ENCODE peak calls at places on chromosomes 3 and 15, in nine cellular contexts. One of them, this sample, is unnamed.
A peak's percentile ranks its signal among the peaks of the same experiment; 100 is the strongest.

GRCh38 chr3:193794002-193794835 is 201.2 kb downstream of the OPA1 start:
- DNase-seq in amniotic stem cell: no peak
- DNase-seq in HT1080: no peak
- DNase-seq in H4: no peak
- DNase-seq in H7: no peak
- DNase-seq in SJSA1: no peak
- DNase-seq in activated CD4-positive, CD25-positive, alpha-beta regulatory T cell: no peak
- DNase-seq in activated naive CD8-positive, alpha-beta T cell treated with anti-CD3 and anti-CD28 coated beads for 36 hours: no peak
- DNase-seq in stimulated activated CD8-positive, alpha-beta memory T cell treated with anti-CD3 and anti-CD28 coated beads, Interleukin-12 subunit alpha, Interleukin-12 subunit beta, amount 100 ng/mL, for 1 hour: no peak
- DNase-seq in this sample: no peak

GRCh38 chr15:96802870-96803269 is 472.4 kb downstream of the NR2F2 start:
- DNase-seq in amniotic stem cell: no peak
- DNase-seq in HT1080: no peak
- DNase-seq in H4: no peak
- DNase-seq in H7: no peak
- DNase-seq in SJSA1: no peak
- DNase-seq in activated CD4-positive, CD25-positive, alpha-beta regulatory T cell: no peak
- DNase-seq in activated naive CD8-positive, alpha-beta T cell treated with anti-CD3 and anti-CD28 coated beads for 36 hours: no peak
- DNase-seq in stimulated activated CD8-positive, alpha-beta memory T cell treated with anti-CD3 and anti-CD28 coated beads, Interleukin-12 subunit alpha, Interleukin-12 subunit beta, amount 100 ng/mL, for 1 hour: no peak
- DNase-seq in this sample: no peak

GRCh38 chr15:71526061-71526460 is 284.3 kb upstream of the NR2E3 start:
- DNase-seq in amniotic stem cell: peak; percentile 52
- DNase-seq in HT1080: no peak
- DNase-seq in H4: no peak
- DNase-seq in H7: no peak
- DNase-seq in SJSA1: no peak
- DNase-seq in activated CD4-positive, CD25-positive, alpha-beta regulatory T cell: no peak
- DNase-seq in activated naive CD8-positive, alpha-beta T cell treated with anti-CD3 and anti-CD28 coated beads for 36 hours: no peak
- DNase-seq in stimulated activated CD8-positive, alpha-beta memory T cell treated with anti-CD3 and anti-CD28 coated beads, Interleukin-12 subunit alpha, Interleukin-12 subunit beta, amount 100 ng/mL, for 1 hour: no peak
- DNase-seq in this sample: no peak

GRCh38 chr3:11434017-11434526 is 161.9 kb downstream of the ATG7 start:
- DNase-seq in amniotic stem cell: peak; percentile 61
- DNase-seq in HT1080: no peak
- DNase-seq in H4: no peak
- DNase-seq in H7: no peak
- DNase-seq in SJSA1: peak; percentile 70
- DNase-seq in activated CD4-positive, CD25-positive, alpha-beta regulatory T cell: no peak
- DNase-seq in activated naive CD8-positive, alpha-beta T cell treated with anti-CD3 and anti-CD28 coated beads for 36 hours: no peak
- DNase-seq in stimulated activated CD8-positive, alpha-beta memory T cell treated with anti-CD3 and anti-CD28 coated beads, Interleukin-12 subunit alpha, Interleukin-12 subunit beta, amount 100 ng/mL, for 1 hour: no peak
- DNase-seq in this sample: no peak

GRCh38 chr3:55376753-55377347 is 110.3 kb downstream of the WNT5A start:
- DNase-seq in amniotic stem cell: no peak
- DNase-seq in HT1080: no peak
- DNase-seq in H4: no peak
- DNase-seq in H7: no peak
- DNase-seq in SJSA1: no peak
- DNase-seq in activated CD4-positive, CD25-positive, alpha-beta regulatory T cell: no peak
- DNase-seq in activated naive CD8-positive, alpha-beta T cell treated with anti-CD3 and anti-CD28 coated beads for 36 hours: no peak
- DNase-seq in stimulated activated CD8-positive, alpha-beta memory T cell treated with anti-CD3 and anti-CD28 coated beads, Interleukin-12 subunit alpha, Interleukin-12 subunit beta, amount 100 ng/mL, for 1 hour: no peak
- DNase-seq in this sample: no peak

GRCh38 chr3:8769088-8769822 is at the start of gene OXTR:
- DNase-seq in amniotic stem cell: peak; percentile 59
- DNase-seq in HT1080: peak; percentile 76
- DNase-seq in H4: peak; percentile 39
- DNase-seq in H7: peak; percentile 96
- DNase-seq in SJSA1: peak; percentile 79
- DNase-seq in activated CD4-positive, CD25-positive, alpha-beta regulatory T cell: no peak
- DNase-seq in activated naive CD8-positive, alpha-beta T cell treated with anti-CD3 and anti-CD28 coated beads for 36 hours: peak; percentile 71
- DNase-seq in stimulated activated CD8-positive, alpha-beta memory T cell treated with anti-CD3 and anti-CD28 coated beads, Interleukin-12 subunit alpha, Interleukin-12 subunit beta, amount 100 ng/mL, for 1 hour: peak; percentile 11
- DNase-seq in this sample: peak; percentile 92

GRCh38 chr3:126116526-126116925 is 32.6 kb upstream of the SLC41A3 start:
- DNase-seq in amniotic stem cell: no peak
- DNase-seq in HT1080: no peak
- DNase-seq in H4: no peak
- DNase-seq in H7: no peak
- DNase-seq in SJSA1: no peak
- DNase-seq in activated CD4-positive, CD25-positive, alpha-beta regulatory T cell: no peak
- DNase-seq in activated naive CD8-positive, alpha-beta T cell treated with anti-CD3 and anti-CD28 coated beads for 36 hours: no peak
- DNase-seq in stimulated activated CD8-positive, alpha-beta memory T cell treated with anti-CD3 and anti-CD28 coated beads, Interleukin-12 subunit alpha, Interleukin-12 subunit beta, amount 100 ng/mL, for 1 hour: no peak
- DNase-seq in this sample: no peak

GRCh38 chr3:10173095-10173925 is 8.6 kb downstream of the IRAK2 start:
- DNase-seq in amniotic stem cell: no peak
- DNase-seq in HT1080: peak; percentile 62
- DNase-seq in H4: no peak
- DNase-seq in H7: no peak
- DNase-seq in SJSA1: peak; percentile 64
- DNase-seq in activated CD4-positive, CD25-positive, alpha-beta regulatory T cell: no peak
- DNase-seq in activated naive CD8-positive, alpha-beta T cell treated with anti-CD3 and anti-CD28 coated beads for 36 hours: no peak
- DNase-seq in stimulated activated CD8-positive, alpha-beta memory T cell treated with anti-CD3 and anti-CD28 coated beads, Interleukin-12 subunit alpha, Interleukin-12 subunit beta, amount 100 ng/mL, for 1 hour: no peak
- DNase-seq in this sample: peak; percentile 47

GRCh38 chr3:12503126-12503952 is 19.1 kb downstream of the TSEN2 start:
- DNase-seq in amniotic stem cell: no peak
- DNase-seq in HT1080: no peak
- DNase-seq in H4: no peak
- DNase-seq in H7: no peak
- DNase-seq in SJSA1: no peak
- DNase-seq in activated CD4-positive, CD25-positive, alpha-beta regulatory T cell: no peak
- DNase-seq in activated naive CD8-positive, alpha-beta T cell treated with anti-CD3 and anti-CD28 coated beads for 36 hours: no peak
- DNase-seq in stimulated activated CD8-positive, alpha-beta memory T cell treated with anti-CD3 and anti-CD28 coated beads, Interleukin-12 subunit alpha, Interleukin-12 subunit beta, amount 100 ng/mL, for 1 hour: no peak
- DNase-seq in this sample: no peak

GRCh38 chr3:140765246-140765645 is 87.4 kb downstream of the TRIM42 start:
- DNase-seq in amniotic stem cell: no peak
- DNase-seq in HT1080: no peak
- DNase-seq in H4: no peak
- DNase-seq in H7: no peak
- DNase-seq in SJSA1: no peak
- DNase-seq in activated CD4-positive, CD25-positive, alpha-beta regulatory T cell: no peak
- DNase-seq in activated naive CD8-positive, alpha-beta T cell treated with anti-CD3 and anti-CD28 coated beads for 36 hours: no peak
- DNase-seq in stimulated activated CD8-positive, alpha-beta memory T cell treated with anti-CD3 and anti-CD28 coated beads, Interleukin-12 subunit alpha, Interleukin-12 subunit beta, amount 100 ng/mL, for 1 hour: no peak
- DNase-seq in this sample: no peak

GRCh38 chr15:42083916-42084315 is 10.4 kb downstream of the PLA2G4D start:
- DNase-seq in amniotic stem cell: no peak
- DNase-seq in HT1080: no peak
- DNase-seq in H4: no peak
- DNase-seq in H7: peak; percentile 28
- DNase-seq in SJSA1: no peak
- DNase-seq in activated CD4-positive, CD25-positive, alpha-beta regulatory T cell: no peak
- DNase-seq in activated naive CD8-positive, alpha-beta T cell treated with anti-CD3 and anti-CD28 coated beads for 36 hours: no peak
- DNase-seq in stimulated activated CD8-positive, alpha-beta memory T cell treated with anti-CD3 and anti-CD28 coated beads, Interleukin-12 subunit alpha, Interleukin-12 subunit beta, amount 100 ng/mL, for 1 hour: no peak
- DNase-seq in this sample: no peak

GRCh38 chr3:70832035-70832795 is 519.8 kb upstream of the MDFIC2 start:
- DNase-seq in amniotic stem cell: no peak
- DNase-seq in HT1080: peak; percentile 91
- DNase-seq in H4: peak; percentile 25
- DNase-seq in H7: no peak
- DNase-seq in SJSA1: no peak
- DNase-seq in activated CD4-positive, CD25-positive, alpha-beta regulatory T cell: no peak
- DNase-seq in activated naive CD8-positive, alpha-beta T cell treated with anti-CD3 and anti-CD28 coated beads for 36 hours: no peak
- DNase-seq in stimulated activated CD8-positive, alpha-beta memory T cell treated with anti-CD3 and anti-CD28 coated beads, Interleukin-12 subunit alpha, Interleukin-12 subunit beta, amount 100 ng/mL, for 1 hour: no peak
- DNase-seq in this sample: no peak

GRCh38 chr15:70613259-70613658 is 150.1 kb downstream of the UACA start:
- DNase-seq in amniotic stem cell: no peak
- DNase-seq in HT1080: no peak
- DNase-seq in H4: peak; percentile 33
- DNase-seq in H7: no peak
- DNase-seq in SJSA1: no peak
- DNase-seq in activated CD4-positive, CD25-positive, alpha-beta regulatory T cell: no peak
- DNase-seq in activated naive CD8-positive, alpha-beta T cell treated with anti-CD3 and anti-CD28 coated beads for 36 hours: no peak
- DNase-seq in stimulated activated CD8-positive, alpha-beta memory T cell treated with anti-CD3 and anti-CD28 coated beads, Interleukin-12 subunit alpha, Interleukin-12 subunit beta, amount 100 ng/mL, for 1 hour: no peak
- DNase-seq in this sample: no peak

GRCh38 chr15:100809151-100809550 is 70.5 kb upstream of the ALDH1A3 start:
- DNase-seq in amniotic stem cell: no peak
- DNase-seq in HT1080: peak; percentile 59
- DNase-seq in H4: no peak
- DNase-seq in H7: no peak
- DNase-seq in SJSA1: no peak
- DNase-seq in activated CD4-positive, CD25-positive, alpha-beta regulatory T cell: no peak
- DNase-seq in activated naive CD8-positive, alpha-beta T cell treated with anti-CD3 and anti-CD28 coated beads for 36 hours: no peak
- DNase-seq in stimulated activated CD8-positive, alpha-beta memory T cell treated with anti-CD3 and anti-CD28 coated beads, Interleukin-12 subunit alpha, Interleukin-12 subunit beta, amount 100 ng/mL, for 1 hour: no peak
- DNase-seq in this sample: no peak

GRCh38 chr15:56871867-56872266 is 46.6 kb upstream of the TCF12 start:
- DNase-seq in amniotic stem cell: no peak
- DNase-seq in HT1080: no peak
- DNase-seq in H4: no peak
- DNase-seq in H7: no peak
- DNase-seq in SJSA1: peak; percentile 81
- DNase-seq in activated CD4-positive, CD25-positive, alpha-beta regulatory T cell: no peak
- DNase-seq in activated naive CD8-positive, alpha-beta T cell treated with anti-CD3 and anti-CD28 coated beads for 36 hours: no peak
- DNase-seq in stimulated activated CD8-positive, alpha-beta memory T cell treated with anti-CD3 and anti-CD28 coated beads, Interleukin-12 subunit alpha, Interleukin-12 subunit beta, amount 100 ng/mL, for 1 hour: no peak
- DNase-seq in this sample: no peak

GRCh38 chr15:65833501-65834220 is 35.6 kb upstream of the RAB11A start:
- DNase-seq in amniotic stem cell: no peak
- DNase-seq in HT1080: no peak
- DNase-seq in H4: no peak
- DNase-seq in H7: no peak
- DNase-seq in SJSA1: no peak
- DNase-seq in activated CD4-positive, CD25-positive, alpha-beta regulatory T cell: no peak
- DNase-seq in activated naive CD8-positive, alpha-beta T cell treated with anti-CD3 and anti-CD28 coated beads for 36 hours: no peak
- DNase-seq in stimulated activated CD8-positive, alpha-beta memory T cell treated with anti-CD3 and anti-CD28 coated beads, Interleukin-12 subunit alpha, Interleukin-12 subunit beta, amount 100 ng/mL, for 1 hour: no peak
- DNase-seq in this sample: no peak

GRCh38 chr3:99532246-99532645 is 106.1 kb upstream of the COL8A1 start:
- DNase-seq in amniotic stem cell: peak; percentile 27
- DNase-seq in HT1080: peak; percentile 75
- DNase-seq in H4: peak; percentile 86
- DNase-seq in H7: peak; percentile 21
- DNase-seq in SJSA1: peak; percentile 45
- DNase-seq in activated CD4-positive, CD25-positive, alpha-beta regulatory T cell: no peak
- DNase-seq in activated naive CD8-positive, alpha-beta T cell treated with anti-CD3 and anti-CD28 coated beads for 36 hours: peak; percentile 1
- DNase-seq in stimulated activated CD8-positive, alpha-beta memory T cell treated with anti-CD3 and anti-CD28 coated beads, Interleukin-12 subunit alpha, Interleukin-12 subunit beta, amount 100 ng/mL, for 1 hour: no peak
- DNase-seq in this sample: peak; percentile 38